ENCODE peak calls at places on chromosomes 5 and 9, in seven cellular contexts. J is left cardiac atrium; N is ELR; M is T-helper 2 cell; P is AML-193; K is stimulated activated CD4-positive, alpha-beta T cell treated with anti-CD3 and anti-CD28 coated beads, Interleukin-12 subunit alpha, Interleukin-12 subunit beta, amount 100 ng/mL, for 4 hours; R is GM10248. B is an unnamed sample.
A peak's percentile ranks its signal among the peaks of the same experiment; 100 is the strongest.

GRCh38 chr9:136546697-136547481 is 1.0 kb upstream of the NOTCH1 start:
- DNase-seq in J (peak; percentile 81), N (peak; percentile 51), M (peak; percentile 32), P (peak; percentile 31), K (peak; percentile 54), R (no peak), B (no peak)

GRCh38 chr9:136596219-136596616 is 50.4 kb upstream of the NOTCH1 start:
- DNase-seq in J (no peak), N (no peak), M (no peak), P (no peak), K (no peak), R (no peak), B (no peak)

GRCh38 chr5:61604626-61605025 is 272.6 kb downstream of the ZSWIM6 start:
- DNase-seq in J (no peak), N (peak; percentile 15), M (no peak), P (no peak), K (no peak), R (no peak), B (no peak)

GRCh38 chr5:138708761-138709160 is 44.5 kb upstream of the CTNNA1 start:
- DNase-seq in J (no peak), N (no peak), M (no peak), P (no peak), K (no peak), R (no peak), B (no peak)

GRCh38 chr5:144191998-144192397 is 21.3 kb downstream of the KCTD16 start:
- DNase-seq in J (no peak), N (peak; percentile 85), M (no peak), P (peak; percentile 76), K (no peak), R (peak; percentile 75), B (no peak)

GRCh38 chr5:157516626-157517325 is 56.8 kb downstream of the NIPAL4 start:
- DNase-seq in J (peak; percentile 84), N (peak; percentile 93), M (no peak), P (no peak), K (no peak), R (no peak), B (no peak)

GRCh38 chr9:19510907-19511306 is 102.1 kb downstream of the ACER2 start:
- DNase-seq in J (no peak), N (no peak), M (no peak), P (no peak), K (no peak), R (no peak), B (no peak)

GRCh38 chr5:33379757-33380156 is 61.0 kb upstream of the TARS1 start:
- DNase-seq in J (no peak), N (peak; percentile 63), M (no peak), P (peak; percentile 16), K (no peak), R (no peak), B (no peak)

GRCh38 chr9:87148391-87149237 is 201.3 kb upstream of the GAS1 start:
- DNase-seq in J (peak; percentile 91), N (peak; percentile 66), M (no peak), P (no peak), K (no peak), R (no peak), B (no peak)

GRCh38 chr9:37778534-37778933 is 6.3 kb downstream of the EXOSC3 start:
- DNase-seq in J (no peak), N (no peak), M (no peak), P (no peak), K (no peak), R (no peak), B (no peak)

GRCh38 chr9:126704157-126704941 is 90.6 kb downstream of the LMX1B start:
- DNase-seq in J (peak; percentile 50), N (peak; percentile 77), M (no peak), P (no peak), K (peak; percentile 48), R (no peak), B (no peak)

GRCh38 chr5:17732351-17732923 is 98.2 kb downstream of the TAF11L14 start:
- DNase-seq in J (no peak), N (no peak), M (no peak), P (no peak), K (no peak), R (no peak), B (no peak)

GRCh38 chr9:93178851-93179786 is 4.8 kb upstream of the WNK2 start:
- DNase-seq in J (no peak), N (no peak), M (no peak), P (no peak), K (no peak), R (no peak), B (no peak)

GRCh38 chr9:136762915-136763648 is 1.2 kb downstream of the LCN15 start:
- DNase-seq in J (peak; percentile 71), N (peak; percentile 53), M (peak; percentile 43), P (no peak), K (peak; percentile 58), R (peak; percentile 71), B (no peak)

GRCh38 chr5:113546711-113547159 is 33.2 kb downstream of the YTHDC2 start:
- DNase-seq in J (no peak), N (peak; percentile 72), M (no peak), P (no peak), K (no peak), R (no peak), B (no peak)

GRCh38 chr5:11239261-11239660 is 478.2 kb upstream of the DAP start:
- DNase-seq in J (no peak), N (no peak), M (no peak), P (no peak), K (no peak), R (no peak), B (no peak)

GRCh38 chr9:134204041-134204440 is 39.7 kb upstream of the RNU6ATAC start:
- DNase-seq in J (no peak), N (no peak), M (no peak), P (no peak), K (no peak), R (no peak), B (no peak)

GRCh38 chr5:98428806-98429205 is 344.7 kb upstream of the RGMB start:
- DNase-seq in J (no peak), N (peak; percentile 58), M (no peak), P (no peak), K (no peak), R (no peak), B (no peak)

GRCh38 chr5:169581580-169582227 is 1.9 kb upstream of the SPDL1 start:
- DNase-seq in J (peak; percentile 47), N (peak; percentile 80), M (peak; percentile 22), P (peak; percentile 59), K (peak; percentile 54), R (peak; percentile 50), B (no peak)

GRCh38 chr5:179802950-179803562 is 3.6 kb downstream of the MGAT4B start:
- DNase-seq in J (no peak), N (no peak), M (no peak), P (no peak), K (no peak), R (no peak), B (peak; percentile 92)

GRCh38 chr5:124706729-124707361 is 39.6 kb downstream of the ZNF608 start:
- DNase-seq in J (peak; percentile 43), N (no peak), M (no peak), P (no peak), K (no peak), R (no peak), B (peak; percentile 94)

GRCh38 chr5:7073666-7074065 is 322.3 kb upstream of the ADCY2 start:
- DNase-seq in J (no peak), N (no peak), M (no peak), P (no peak), K (no peak), R (no peak), B (no peak)

GRCh38 chr9:120486347-120486746 is 93.6 kb downstream of the CDK5RAP2 start:
- DNase-seq in J (no peak), N (no peak), M (no peak), P (no peak), K (no peak), R (no peak), B (no peak)

GRCh38 chr5:38370341-38371100 is 112.2 kb downstream of the EGFLAM start:
- DNase-seq in J (no peak), N (no peak), M (no peak), P (no peak), K (no peak), R (no peak), B (no peak)

GRCh38 chr9:133286523-133286922 is 11.5 kb upstream of the ABO start:
- DNase-seq in J (no peak), N (peak; percentile 10), M (no peak), P (no peak), K (no peak), R (no peak), B (no peak)

GRCh38 chr5:158848634-158849033 is 251.1 kb downstream of the EBF1 start:
- DNase-seq in J (no peak), N (no peak), M (no peak), P (no peak), K (no peak), R (peak; percentile 26), B (no peak)

GRCh38 chr9:92064711-92065110 is 50.5 kb downstream of the SPTLC1 start:
- DNase-seq in J (no peak), N (no peak), M (no peak), P (no peak), K (no peak), R (no peak), B (no peak)

GRCh38 chr9:20041717-20042116 is 252.9 kb upstream of the SLC24A2 start:
- DNase-seq in J (no peak), N (no peak), M (no peak), P (no peak), K (no peak), R (no peak), B (peak; percentile 90)

GRCh38 chr9:117782931-117783788 is 79.0 kb downstream of the TLR4 start:
- DNase-seq in J (peak; percentile 76), N (peak; percentile 32), M (peak; percentile 35), P (peak; percentile 72), K (peak; percentile 21), R (peak; percentile 24), B (peak; percentile 73)

GRCh38 chr5:178590924-178591423 is 781 bp upstream of the COL23A1 start:
- DNase-seq in J (no peak), N (no peak), M (no peak), P (no peak), K (no peak), R (no peak), B (no peak)

GRCh38 chr9:16312962-16313546 is 557.4 kb downstream of the BNC2 start:
- DNase-seq in J (no peak), N (no peak), M (no peak), P (no peak), K (no peak), R (no peak), B (no peak)

GRCh38 chr9:134553061-134553891 is 88.3 kb upstream of the COL5A1 start:
- DNase-seq in J (no peak), N (no peak), M (no peak), P (no peak), K (no peak), R (no peak), B (no peak)

GRCh38 chr5:149646564-149646963 is 65.3 kb downstream of the ARHGEF37 start:
- DNase-seq in J (no peak), N (no peak), M (no peak), P (no peak), K (no peak), R (no peak), B (peak; percentile 86)

GRCh38 chr9:4137755-4138154 is 162.1 kb downstream of the GLIS3 start:
- DNase-seq in J (no peak), N (peak; percentile 90), M (no peak), P (no peak), K (no peak), R (no peak), B (no peak)

GRCh38 chr5:120239076-120239475 is 225.0 kb upstream of the PRR16 start:
- DNase-seq in J (no peak), N (no peak), M (no peak), P (no peak), K (no peak), R (no peak), B (no peak)